ENCODE peak calls at places on chromosomes 5 and 9, in seven cellular contexts. One of them, this sample, is unnamed.

GRCh38 chr9:71518045-71518888 is 250.0 kb downstream of the CEMIP2 start:
- DNase-seq in endothelial cell of umbilical vein: no peak
- DNase-seq in C1 segment of cervical spinal cord: no peak
- DNase-seq in mucosa of descending colon: no peak
- DNase-seq in cardiac septum: no peak
- DNase-seq in GM23338: no peak
- DNase-seq in stimulated activated CD4-positive, alpha-beta T cell treated with anti-CD3 and anti-CD28 coated beads, Interleukin-4, amount 100 ng/mL, for 24 hours: no peak
- DNase-seq in this sample: no peak

GRCh38 chr9:21812945-21813568 is 10.6 kb downstream of the MTAP start:
- DNase-seq in mucosa of descending colon: peak; percentile 66
- DNase-seq in C1 segment of cervical spinal cord: no peak
- DNase-seq in stimulated activated CD4-positive, alpha-beta T cell treated with anti-CD3 and anti-CD28 coated beads, Interleukin-4, amount 100 ng/mL, for 24 hours: peak; percentile 66
- DNase-seq in GM23338: peak; percentile 82
- DNase-seq in endothelial cell of umbilical vein: peak; percentile 81
- DNase-seq in cardiac septum: peak; percentile 83
- DNase-seq in this sample: no peak

GRCh38 chr5:1718669-1719068 is 81.0 kb downstream of the MRPL36 start:
- DNase-seq in mucosa of descending colon: no peak
- DNase-seq in C1 segment of cervical spinal cord: no peak
- DNase-seq in stimulated activated CD4-positive, alpha-beta T cell treated with anti-CD3 and anti-CD28 coated beads, Interleukin-4, amount 100 ng/mL, for 24 hours: no peak
- DNase-seq in endothelial cell of umbilical vein: no peak
- DNase-seq in cardiac septum: no peak
- DNase-seq in GM23338: peak; percentile 56
- DNase-seq in this sample: no peak

GRCh38 chr5:61991861-61992260 is 314.1 kb upstream of the KIF2A start:
- DNase-seq in stimulated activated CD4-positive, alpha-beta T cell treated with anti-CD3 and anti-CD28 coated beads, Interleukin-4, amount 100 ng/mL, for 24 hours: no peak
- DNase-seq in endothelial cell of umbilical vein: no peak
- DNase-seq in cardiac septum: no peak
- DNase-seq in mucosa of descending colon: no peak
- DNase-seq in C1 segment of cervical spinal cord: no peak
- DNase-seq in GM23338: no peak
- DNase-seq in this sample: peak; percentile 6

GRCh38 chr9:90070469-90070868 is 465.7 kb downstream of the GADD45G start:
- DNase-seq in mucosa of descending colon: no peak
- DNase-seq in endothelial cell of umbilical vein: no peak
- DNase-seq in stimulated activated CD4-positive, alpha-beta T cell treated with anti-CD3 and anti-CD28 coated beads, Interleukin-4, amount 100 ng/mL, for 24 hours: no peak
- DNase-seq in cardiac septum: no peak
- DNase-seq in GM23338: no peak
- DNase-seq in C1 segment of cervical spinal cord: no peak
- DNase-seq in this sample: no peak

GRCh38 chr5:174520420-174521396 is 203.7 kb upstream of the MSX2 start:
- DNase-seq in stimulated activated CD4-positive, alpha-beta T cell treated with anti-CD3 and anti-CD28 coated beads, Interleukin-4, amount 100 ng/mL, for 24 hours: no peak
- DNase-seq in endothelial cell of umbilical vein: no peak
- DNase-seq in cardiac septum: no peak
- DNase-seq in GM23338: peak; percentile 62
- DNase-seq in mucosa of descending colon: no peak
- DNase-seq in C1 segment of cervical spinal cord: no peak
- DNase-seq in this sample: no peak

GRCh38 chr5:72185717-72186388 is 78.6 kb downstream of the MAP1B start:
- DNase-seq in cardiac septum: no peak
- DNase-seq in endothelial cell of umbilical vein: no peak
- DNase-seq in mucosa of descending colon: no peak
- DNase-seq in C1 segment of cervical spinal cord: no peak
- DNase-seq in GM23338: no peak
- DNase-seq in stimulated activated CD4-positive, alpha-beta T cell treated with anti-CD3 and anti-CD28 coated beads, Interleukin-4, amount 100 ng/mL, for 24 hours: no peak
- DNase-seq in this sample: no peak

GRCh38 chr5:160312139-160312959 is at the start of gene CCNJL:
- DNase-seq in GM23338: peak; percentile 90
- DNase-seq in stimulated activated CD4-positive, alpha-beta T cell treated with anti-CD3 and anti-CD28 coated beads, Interleukin-4, amount 100 ng/mL, for 24 hours: no peak
- DNase-seq in mucosa of descending colon: peak; percentile 70
- DNase-seq in C1 segment of cervical spinal cord: no peak
- DNase-seq in endothelial cell of umbilical vein: peak; percentile 78
- DNase-seq in cardiac septum: peak; percentile 83
- DNase-seq in this sample: no peak

GRCh38 chr9:129437626-129438323 is 183.1 kb downstream of the C9orf50 start:
- DNase-seq in cardiac septum: no peak
- DNase-seq in C1 segment of cervical spinal cord: no peak
- DNase-seq in mucosa of descending colon: no peak
- DNase-seq in stimulated activated CD4-positive, alpha-beta T cell treated with anti-CD3 and anti-CD28 coated beads, Interleukin-4, amount 100 ng/mL, for 24 hours: no peak
- DNase-seq in endothelial cell of umbilical vein: no peak
- DNase-seq in GM23338: no peak
- DNase-seq in this sample: no peak

GRCh38 chr9:97703437-97704326 is 6.5 kb upstream of the XPA start:
- DNase-seq in C1 segment of cervical spinal cord: no peak
- DNase-seq in cardiac septum: no peak
- DNase-seq in stimulated activated CD4-positive, alpha-beta T cell treated with anti-CD3 and anti-CD28 coated beads, Interleukin-4, amount 100 ng/mL, for 24 hours: peak; percentile 36
- DNase-seq in endothelial cell of umbilical vein: peak; percentile 81
- DNase-seq in mucosa of descending colon: no peak
- DNase-seq in GM23338: no peak
- DNase-seq in this sample: peak; percentile 72

GRCh38 chr5:37090123-37090726 is 159.0 kb downstream of the CPLANE1 start:
- DNase-seq in endothelial cell of umbilical vein: peak; percentile 4
- DNase-seq in GM23338: no peak
- DNase-seq in cardiac septum: no peak
- DNase-seq in C1 segment of cervical spinal cord: no peak
- DNase-seq in stimulated activated CD4-positive, alpha-beta T cell treated with anti-CD3 and anti-CD28 coated beads, Interleukin-4, amount 100 ng/mL, for 24 hours: no peak
- DNase-seq in mucosa of descending colon: no peak
- DNase-seq in this sample: no peak

GRCh38 chr9:34457266-34458012 is 931 bp downstream of the FAM219A start:
- DNase-seq in C1 segment of cervical spinal cord: peak; percentile 18
- DNase-seq in cardiac septum: peak; percentile 92
- DNase-seq in GM23338: peak; percentile 80
- DNase-seq in mucosa of descending colon: peak; percentile 71
- DNase-seq in stimulated activated CD4-positive, alpha-beta T cell treated with anti-CD3 and anti-CD28 coated beads, Interleukin-4, amount 100 ng/mL, for 24 hours: peak; percentile 15
- DNase-seq in endothelial cell of umbilical vein: peak; percentile 81
- DNase-seq in this sample: no peak

GRCh38 chr5:113162770-113163169 is 186.2 kb downstream of the DCP2 start:
- DNase-seq in C1 segment of cervical spinal cord: no peak
- DNase-seq in cardiac septum: no peak
- DNase-seq in stimulated activated CD4-positive, alpha-beta T cell treated with anti-CD3 and anti-CD28 coated beads, Interleukin-4, amount 100 ng/mL, for 24 hours: no peak
- DNase-seq in GM23338: no peak
- DNase-seq in mucosa of descending colon: no peak
- DNase-seq in endothelial cell of umbilical vein: peak; percentile 45
- DNase-seq in this sample: no peak

GRCh38 chr5:147175516-147176097 is 59.2 kb upstream of the STK32A start:
- DNase-seq in stimulated activated CD4-positive, alpha-beta T cell treated with anti-CD3 and anti-CD28 coated beads, Interleukin-4, amount 100 ng/mL, for 24 hours: no peak
- DNase-seq in GM23338: no peak
- DNase-seq in endothelial cell of umbilical vein: no peak
- DNase-seq in C1 segment of cervical spinal cord: no peak
- DNase-seq in mucosa of descending colon: no peak
- DNase-seq in cardiac septum: no peak
- DNase-seq in this sample: no peak

GRCh38 chr5:61784337-61784736 is 452.3 kb downstream of the ZSWIM6 start:
- DNase-seq in GM23338: no peak
- DNase-seq in mucosa of descending colon: no peak
- DNase-seq in cardiac septum: no peak
- DNase-seq in stimulated activated CD4-positive, alpha-beta T cell treated with anti-CD3 and anti-CD28 coated beads, Interleukin-4, amount 100 ng/mL, for 24 hours: no peak
- DNase-seq in endothelial cell of umbilical vein: no peak
- DNase-seq in C1 segment of cervical spinal cord: no peak
- DNase-seq in this sample: no peak

GRCh38 chr5:177478711-177479646 is 5.5 kb upstream of the DBN1 start:
- DNase-seq in stimulated activated CD4-positive, alpha-beta T cell treated with anti-CD3 and anti-CD28 coated beads, Interleukin-4, amount 100 ng/mL, for 24 hours: peak; percentile 27
- DNase-seq in cardiac septum: peak; percentile 95
- DNase-seq in endothelial cell of umbilical vein: no peak
- DNase-seq in GM23338: no peak
- DNase-seq in C1 segment of cervical spinal cord: no peak
- DNase-seq in mucosa of descending colon: peak; percentile 73
- DNase-seq in this sample: no peak

GRCh38 chr5:111223086-111223789 is 946 bp upstream of the CAMK4 start:
- DNase-seq in GM23338: no peak
- DNase-seq in cardiac septum: no peak
- DNase-seq in mucosa of descending colon: no peak
- DNase-seq in stimulated activated CD4-positive, alpha-beta T cell treated with anti-CD3 and anti-CD28 coated beads, Interleukin-4, amount 100 ng/mL, for 24 hours: peak; percentile 28
- DNase-seq in endothelial cell of umbilical vein: peak; percentile 4
- DNase-seq in C1 segment of cervical spinal cord: no peak
- DNase-seq in this sample: no peak

GRCh38 chr9:116391306-116391900 is 237.8 kb downstream of the PAPPA start:
- DNase-seq in mucosa of descending colon: no peak
- DNase-seq in C1 segment of cervical spinal cord: no peak
- DNase-seq in endothelial cell of umbilical vein: no peak
- DNase-seq in stimulated activated CD4-positive, alpha-beta T cell treated with anti-CD3 and anti-CD28 coated beads, Interleukin-4, amount 100 ng/mL, for 24 hours: no peak
- DNase-seq in GM23338: no peak
- DNase-seq in cardiac septum: no peak
- DNase-seq in this sample: peak; percentile 46

GRCh38 chr9:89021154-89021803 is 30.0 kb downstream of the S1PR3 start:
- DNase-seq in C1 segment of cervical spinal cord: no peak
- DNase-seq in endothelial cell of umbilical vein: peak; percentile 18
- DNase-seq in cardiac septum: no peak
- DNase-seq in GM23338: no peak
- DNase-seq in mucosa of descending colon: no peak
- DNase-seq in stimulated activated CD4-positive, alpha-beta T cell treated with anti-CD3 and anti-CD28 coated beads, Interleukin-4, amount 100 ng/mL, for 24 hours: no peak
- DNase-seq in this sample: peak; percentile 79

GRCh38 chr9:75873707-75874106 is 16.8 kb upstream of the PCSK5 start:
- DNase-seq in endothelial cell of umbilical vein: no peak
- DNase-seq in cardiac septum: no peak
- DNase-seq in C1 segment of cervical spinal cord: no peak
- DNase-seq in stimulated activated CD4-positive, alpha-beta T cell treated with anti-CD3 and anti-CD28 coated beads, Interleukin-4, amount 100 ng/mL, for 24 hours: no peak
- DNase-seq in mucosa of descending colon: no peak
- DNase-seq in GM23338: no peak
- DNase-seq in this sample: no peak

GRCh38 chr9:97873877-97874276 is 20.9 kb downstream of the FOXE1 start:
- DNase-seq in cardiac septum: no peak
- DNase-seq in stimulated activated CD4-positive, alpha-beta T cell treated with anti-CD3 and anti-CD28 coated beads, Interleukin-4, amount 100 ng/mL, for 24 hours: no peak
- DNase-seq in GM23338: no peak
- DNase-seq in mucosa of descending colon: no peak
- DNase-seq in C1 segment of cervical spinal cord: no peak
- DNase-seq in endothelial cell of umbilical vein: no peak
- DNase-seq in this sample: no peak

GRCh38 chr5:172835246-172836030 is 1.4 kb downstream of the ERGIC1 start:
- DNase-seq in C1 segment of cervical spinal cord: no peak
- DNase-seq in GM23338: no peak
- DNase-seq in stimulated activated CD4-positive, alpha-beta T cell treated with anti-CD3 and anti-CD28 coated beads, Interleukin-4, amount 100 ng/mL, for 24 hours: no peak
- DNase-seq in cardiac septum: no peak
- DNase-seq in mucosa of descending colon: no peak
- DNase-seq in endothelial cell of umbilical vein: no peak
- DNase-seq in this sample: no peak

GRCh38 chr9:5876026-5876425 is 14.7 kb upstream of the MLANA start:
- DNase-seq in GM23338: no peak
- DNase-seq in cardiac septum: no peak
- DNase-seq in C1 segment of cervical spinal cord: no peak
- DNase-seq in endothelial cell of umbilical vein: no peak
- DNase-seq in mucosa of descending colon: no peak
- DNase-seq in stimulated activated CD4-positive, alpha-beta T cell treated with anti-CD3 and anti-CD28 coated beads, Interleukin-4, amount 100 ng/mL, for 24 hours: no peak
- DNase-seq in this sample: no peak

GRCh38 chr5:120139039-120139438 is 325.1 kb upstream of the PRR16 start:
- DNase-seq in stimulated activated CD4-positive, alpha-beta T cell treated with anti-CD3 and anti-CD28 coated beads, Interleukin-4, amount 100 ng/mL, for 24 hours: no peak
- DNase-seq in endothelial cell of umbilical vein: peak; percentile 64
- DNase-seq in C1 segment of cervical spinal cord: no peak
- DNase-seq in mucosa of descending colon: no peak
- DNase-seq in cardiac septum: no peak
- DNase-seq in GM23338: no peak
- DNase-seq in this sample: peak; percentile 95

GRCh38 chr9:37990404-37991015 is 78.5 kb downstream of the SHB start:
- DNase-seq in cardiac septum: no peak
- DNase-seq in stimulated activated CD4-positive, alpha-beta T cell treated with anti-CD3 and anti-CD28 coated beads, Interleukin-4, amount 100 ng/mL, for 24 hours: no peak
- DNase-seq in endothelial cell of umbilical vein: no peak
- DNase-seq in mucosa of descending colon: no peak
- DNase-seq in C1 segment of cervical spinal cord: no peak
- DNase-seq in GM23338: no peak
- DNase-seq in this sample: no peak

GRCh38 chr5:134099288-134099872 is 15.1 kb upstream of the TCF7 start:
- DNase-seq in stimulated activated CD4-positive, alpha-beta T cell treated with anti-CD3 and anti-CD28 coated beads, Interleukin-4, amount 100 ng/mL, for 24 hours: no peak
- DNase-seq in GM23338: no peak
- DNase-seq in cardiac septum: no peak
- DNase-seq in endothelial cell of umbilical vein: no peak
- DNase-seq in mucosa of descending colon: peak; percentile 36
- DNase-seq in C1 segment of cervical spinal cord: no peak
- DNase-seq in this sample: no peak

GRCh38 chr5:78626009-78626571 is 22.5 kb downstream of the LHFPL2 start:
- DNase-seq in mucosa of descending colon: no peak
- DNase-seq in GM23338: no peak
- DNase-seq in C1 segment of cervical spinal cord: no peak
- DNase-seq in stimulated activated CD4-positive, alpha-beta T cell treated with anti-CD3 and anti-CD28 coated beads, Interleukin-4, amount 100 ng/mL, for 24 hours: no peak
- DNase-seq in endothelial cell of umbilical vein: peak; percentile 41
- DNase-seq in cardiac septum: no peak
- DNase-seq in this sample: no peak

GRCh38 chr9:132753593-132753880 is 83.3 kb downstream of the GTF3C4 start:
- DNase-seq in GM23338: no peak
- DNase-seq in mucosa of descending colon: no peak
- DNase-seq in cardiac septum: peak; percentile 24
- DNase-seq in endothelial cell of umbilical vein: no peak
- DNase-seq in C1 segment of cervical spinal cord: no peak
- DNase-seq in stimulated activated CD4-positive, alpha-beta T cell treated with anti-CD3 and anti-CD28 coated beads, Interleukin-4, amount 100 ng/mL, for 24 hours: no peak
- DNase-seq in this sample: no peak

GRCh38 chr9:110980261-110980660 is 58.0 kb downstream of the LPAR1 start:
- DNase-seq in cardiac septum: no peak
- DNase-seq in C1 segment of cervical spinal cord: no peak
- DNase-seq in stimulated activated CD4-positive, alpha-beta T cell treated with anti-CD3 and anti-CD28 coated beads, Interleukin-4, amount 100 ng/mL, for 24 hours: no peak
- DNase-seq in mucosa of descending colon: no peak
- DNase-seq in GM23338: no peak
- DNase-seq in endothelial cell of umbilical vein: no peak
- DNase-seq in this sample: no peak

GRCh38 chr9:17063535-17064135 is 71.2 kb upstream of the CNTLN start:
- DNase-seq in mucosa of descending colon: no peak
- DNase-seq in cardiac septum: no peak
- DNase-seq in stimulated activated CD4-positive, alpha-beta T cell treated with anti-CD3 and anti-CD28 coated beads, Interleukin-4, amount 100 ng/mL, for 24 hours: no peak
- DNase-seq in endothelial cell of umbilical vein: peak; percentile 61
- DNase-seq in GM23338: peak; percentile 83
- DNase-seq in C1 segment of cervical spinal cord: no peak
- DNase-seq in this sample: no peak

GRCh38 chr5:141476132-141476909 is 555 bp downstream of the PCDHGC3 start:
- DNase-seq in mucosa of descending colon: peak; percentile 65
- DNase-seq in endothelial cell of umbilical vein: peak; percentile 75
- DNase-seq in GM23338: peak; percentile 64
- DNase-seq in stimulated activated CD4-positive, alpha-beta T cell treated with anti-CD3 and anti-CD28 coated beads, Interleukin-4, amount 100 ng/mL, for 24 hours: no peak
- DNase-seq in cardiac septum: no peak
- DNase-seq in C1 segment of cervical spinal cord: no peak
- DNase-seq in this sample: peak; percentile 50

GRCh38 chr5:96626956-96627355 is 35.2 kb upstream of the CAST start:
- DNase-seq in stimulated activated CD4-positive, alpha-beta T cell treated with anti-CD3 and anti-CD28 coated beads, Interleukin-4, amount 100 ng/mL, for 24 hours: no peak
- DNase-seq in C1 segment of cervical spinal cord: no peak
- DNase-seq in GM23338: no peak
- DNase-seq in mucosa of descending colon: no peak
- DNase-seq in endothelial cell of umbilical vein: no peak
- DNase-seq in cardiac septum: no peak
- DNase-seq in this sample: peak; percentile 98

GRCh38 chr5:37212096-37212495 is 37.1 kb downstream of the CPLANE1 start:
- DNase-seq in stimulated activated CD4-positive, alpha-beta T cell treated with anti-CD3 and anti-CD28 coated beads, Interleukin-4, amount 100 ng/mL, for 24 hours: no peak
- DNase-seq in endothelial cell of umbilical vein: no peak
- DNase-seq in GM23338: peak; percentile 20
- DNase-seq in C1 segment of cervical spinal cord: no peak
- DNase-seq in cardiac septum: no peak
- DNase-seq in mucosa of descending colon: no peak
- DNase-seq in this sample: no peak

This sample was measured in GM04503.